ENCODE peak calls at places on chromosomes 6 and 20, in nine cellular contexts. Q is HCT116, P is SK-N-MC, D is neural progenitor cell, L is SK-N-SH, I is HepG2, T is GM12878, C is IMR-90, H is MM.1S. Z is an unnamed sample.

GRCh38 chr6:31634131-31634530 is 13.6 kb downstream of the PRRC2A start:
- DNase-seq in D (no peak), T (no peak), C (peak), L (no peak), P (no peak), I (no peak), H (no peak), Q (no peak), Z (no peak)

GRCh38 chr20:11274137-11274536 is 600.3 kb upstream of the JAG1 start:
- DNase-seq in L (peak), C (peak), Q (peak), D (peak), I (peak), T (no peak), H (peak), P (peak), Z (peak)

GRCh38 chr20:44706371-44707258 is 8.6 kb upstream of the CCN5 start:
- DNase-seq in C (peak), Q (no peak), T (no peak), H (no peak), P (no peak), L (no peak), I (no peak), D (no peak), Z (peak)

GRCh38 chr6:160104821-160105517 is 16.6 kb upstream of the SLC22A1 start:
- DNase-seq in C (no peak), I (no peak), D (no peak), L (no peak), P (no peak), H (no peak), T (no peak), Q (no peak), Z (no peak)

GRCh38 chr20:57661201-57662027 is 41.2 kb upstream of the ZBP1 start:
- DNase-seq in L (peak), T (no peak), H (no peak), Q (no peak), C (no peak), D (no peak), I (no peak), P (no peak), Z (no peak)

GRCh38 chr6:129871220-129871619 is 10.1 kb upstream of the TMEM244 start:
- DNase-seq in P (no peak), H (no peak), Q (no peak), T (no peak), D (no peak), L (no peak), C (no peak), I (no peak), Z (peak)

GRCh38 chr6:128659878-128660622 is 139.7 kb upstream of the PTPRK start:
- DNase-seq in P (no peak), Q (no peak), C (no peak), H (no peak), D (no peak), L (no peak), I (no peak), T (no peak), Z (peak)

GRCh38 chr20:5835870-5836269 is 85.7 kb downstream of the SHLD1 start:
- DNase-seq in P (no peak), C (peak), L (no peak), Q (no peak), T (no peak), H (no peak), D (no peak), I (no peak), Z (peak)

GRCh38 chr6:30882764-30883475 is 1.4 kb upstream of the DDR1 start:
- DNase-seq in P (no peak), D (peak), C (no peak), I (no peak), H (no peak), L (peak), T (peak), Q (peak), Z (no peak)

GRCh38 chr6:30881987-30882763 is 2.1 kb upstream of the DDR1 start:
- DNase-seq in T (no peak), D (peak), Q (no peak), L (peak), I (no peak), H (no peak), P (no peak), C (peak), Z (peak)

GRCh38 chr6:37068523-37069270 is 63.2 kb downstream of the FGD2 start:
- DNase-seq in H (no peak), Q (no peak), C (no peak), L (no peak), I (no peak), D (no peak), T (no peak), P (no peak), Z (no peak)

GRCh38 chr6:45454008-45454911 is 76.5 kb upstream of the SUPT3H start:
- DNase-seq in C (peak), I (no peak), T (no peak), L (no peak), H (no peak), Q (no peak), D (no peak), P (no peak), Z (peak)

GRCh38 chr6:3876131-3876530 is 27.0 kb downstream of the FAM50B start:
- DNase-seq in L (no peak), Q (no peak), P (no peak), H (no peak), C (no peak), D (no peak), I (no peak), T (no peak), Z (no peak)

GRCh38 chr20:10739575-10739974 is 65.8 kb upstream of the JAG1 start:
- DNase-seq in C (no peak), H (no peak), I (no peak), P (no peak), D (no peak), T (no peak), L (no peak), Q (no peak), Z (no peak)

GRCh38 chr20:62832212-62832922 is 15.5 kb downstream of the COL9A3 start:
- DNase-seq in I (no peak), D (no peak), T (peak), P (peak), Q (peak), L (peak), C (no peak), H (peak), Z (peak)

GRCh38 chr6:52483671-52484003 is 63.5 kb downstream of the EFHC1 start:
- DNase-seq in C (no peak), P (no peak), L (no peak), T (no peak), H (no peak), Q (no peak), I (no peak), D (no peak), Z (no peak)

GRCh38 chr20:20003088-20003954 is 13.8 kb upstream of the NAA20 start:
- DNase-seq in H (peak), T (no peak), D (no peak), C (peak), I (no peak), P (no peak), L (no peak), Q (no peak), Z (peak)

GRCh38 chr6:143196525-143197225 is 136.0 kb downstream of the AIG1 start:
- DNase-seq in C (peak), P (no peak), H (no peak), T (no peak), D (peak), L (no peak), Q (no peak), I (no peak), Z (peak)

GRCh38 chr6:107866606-107867301 is 42.6 kb upstream of the SCML4 start:
- DNase-seq in L (peak), I (peak), T (no peak), Q (peak), C (peak), H (peak), P (no peak), D (peak), Z (peak)

GRCh38 chr6:147126618-147127022 is 77.6 kb upstream of the STXBP5 start:
- DNase-seq in C (no peak), I (no peak), D (peak), H (no peak), L (no peak), Q (no peak), T (no peak), P (no peak), Z (no peak)

GRCh38 chr6:151389640-151390275 is 1.6 kb downstream of the ZBTB2 start:
- DNase-seq in D (peak), H (peak), C (peak), T (no peak), L (peak), I (peak), Q (no peak), P (peak), Z (peak)

GRCh38 chr6:37822851-37823682 is 3.5 kb downstream of the ZFAND3 start:
- DNase-seq in I (peak), C (no peak), D (peak), T (no peak), Q (no peak), P (peak), H (no peak), L (no peak), Z (peak)

GRCh38 chr20:47989957-47990356 is 204.7 kb upstream of the SULF2 start:
- DNase-seq in T (no peak), L (peak), I (no peak), D (no peak), Q (no peak), H (no peak), C (no peak), P (no peak), Z (no peak)

GRCh38 chr20:15236812-15237211 is 899.4 kb upstream of the FLRT3 start:
- DNase-seq in T (peak), L (peak), H (peak), P (no peak), Q (peak), C (peak), D (peak), I (peak), Z (peak)

GRCh38 chr6:44034931-44035345 is 92.3 kb downstream of the MRPL14 start:
- DNase-seq in C (no peak), L (no peak), I (no peak), P (no peak), D (no peak), Q (no peak), H (no peak), T (no peak), Z (no peak)

GRCh38 chr6:38453302-38453701 is 186.4 kb downstream of the BTBD9 start:
- DNase-seq in L (no peak), H (no peak), I (no peak), D (no peak), T (no peak), C (no peak), P (no peak), Q (no peak), Z (no peak)

GRCh38 chr20:2688041-2688591 is 4.5 kb upstream of the EBF4 start:
- DNase-seq in H (peak), T (no peak), D (peak), P (peak), C (peak), I (no peak), L (peak), Q (peak), Z (peak)

GRCh38 chr6:115053169-115053860 is 710.5 kb upstream of the HS3ST5 start:
- DNase-seq in D (no peak), L (no peak), P (no peak), H (no peak), Q (no peak), T (no peak), I (no peak), C (no peak), Z (no peak)

GRCh38 chr6:155186052-155186658 is 77.7 kb upstream of the CLDN20 start:
- DNase-seq in P (no peak), H (no peak), T (no peak), I (no peak), Q (no peak), L (no peak), C (peak), D (no peak), Z (no peak)

GRCh38 chr20:10332656-10333421 is 101.2 kb downstream of the MKKS start:
- DNase-seq in P (peak), D (no peak), C (peak), L (no peak), I (no peak), T (no peak), H (no peak), Q (no peak), Z (peak)

GRCh38 chr6:11497881-11498280 is 39.7 kb upstream of the TMEM170B start:
- DNase-seq in P (no peak), L (no peak), D (no peak), H (no peak), Q (no peak), I (no peak), T (no peak), C (no peak), Z (no peak)

GRCh38 chr6:125802943-125803377 is 12.2 kb downstream of the NCOA7 start:
- DNase-seq in D (no peak), L (no peak), P (no peak), I (no peak), T (no peak), C (peak), Q (no peak), H (no peak), Z (peak)

GRCh38 chr6:33114428-33114827 is 38.6 kb downstream of the HLA-DPB1 start:
- DNase-seq in C (no peak), T (peak), L (no peak), H (no peak), Q (no peak), I (no peak), P (no peak), D (no peak), Z (no peak)

GRCh38 chr6:33117826-33118277 is 42.1 kb downstream of the HLA-DPB1 start:
- DNase-seq in D (no peak), H (no peak), C (no peak), P (no peak), T (no peak), Q (no peak), I (no peak), L (no peak), Z (no peak)

GRCh38 chr6:33118525-33119123 is 42.8 kb downstream of the HLA-DPB1 start:
- DNase-seq in C (peak), Q (peak), L (peak), P (peak), T (no peak), I (peak), H (peak), D (peak), Z (peak)

GRCh38 chr6:33116417-33116816 is 40.6 kb downstream of the HLA-DPB1 start:
- DNase-seq in H (no peak), L (no peak), I (no peak), C (no peak), T (no peak), P (no peak), D (peak), Q (no peak), Z (no peak)

GRCh38 chr6:33116881-33117711 is 41.3 kb downstream of the HLA-DPB1 start:
- DNase-seq in H (no peak), L (peak), P (no peak), I (no peak), Q (no peak), T (no peak), D (peak), C (no peak), Z (peak)
- H3K9ac ChIP-seq in H (no peak), L (no peak), P (no peak), I (no peak), Q (no peak), T (no peak), D (no peak), C (no peak), Z (no peak)

GRCh38 chr20:31859266-31859997 is 10.9 kb downstream of the DUSP15 start:
- DNase-seq in L (no peak), P (no peak), H (no peak), Q (no peak), I (no peak), C (no peak), T (no peak), D (no peak), Z (no peak)

GRCh38 chr20:31859998-31860380 is 10.3 kb downstream of the DUSP15 start:
- DNase-seq in C (no peak), T (no peak), H (no peak), I (no peak), Q (no peak), L (no peak), D (no peak), P (no peak), Z (no peak)

GRCh38 chr20:31861346-31862156 is 8.8 kb downstream of the DUSP15 start:
- DNase-seq in I (peak), T (no peak), Q (peak), H (no peak), D (peak), C (peak), P (no peak), L (peak), Z (peak)

GRCh38 chr20:31862157-31862470 is 8.2 kb downstream of the DUSP15 start:
- DNase-seq in D (no peak), H (no peak), L (no peak), P (no peak), C (no peak), Q (no peak), I (no peak), T (no peak), Z (no peak)

DNA sequence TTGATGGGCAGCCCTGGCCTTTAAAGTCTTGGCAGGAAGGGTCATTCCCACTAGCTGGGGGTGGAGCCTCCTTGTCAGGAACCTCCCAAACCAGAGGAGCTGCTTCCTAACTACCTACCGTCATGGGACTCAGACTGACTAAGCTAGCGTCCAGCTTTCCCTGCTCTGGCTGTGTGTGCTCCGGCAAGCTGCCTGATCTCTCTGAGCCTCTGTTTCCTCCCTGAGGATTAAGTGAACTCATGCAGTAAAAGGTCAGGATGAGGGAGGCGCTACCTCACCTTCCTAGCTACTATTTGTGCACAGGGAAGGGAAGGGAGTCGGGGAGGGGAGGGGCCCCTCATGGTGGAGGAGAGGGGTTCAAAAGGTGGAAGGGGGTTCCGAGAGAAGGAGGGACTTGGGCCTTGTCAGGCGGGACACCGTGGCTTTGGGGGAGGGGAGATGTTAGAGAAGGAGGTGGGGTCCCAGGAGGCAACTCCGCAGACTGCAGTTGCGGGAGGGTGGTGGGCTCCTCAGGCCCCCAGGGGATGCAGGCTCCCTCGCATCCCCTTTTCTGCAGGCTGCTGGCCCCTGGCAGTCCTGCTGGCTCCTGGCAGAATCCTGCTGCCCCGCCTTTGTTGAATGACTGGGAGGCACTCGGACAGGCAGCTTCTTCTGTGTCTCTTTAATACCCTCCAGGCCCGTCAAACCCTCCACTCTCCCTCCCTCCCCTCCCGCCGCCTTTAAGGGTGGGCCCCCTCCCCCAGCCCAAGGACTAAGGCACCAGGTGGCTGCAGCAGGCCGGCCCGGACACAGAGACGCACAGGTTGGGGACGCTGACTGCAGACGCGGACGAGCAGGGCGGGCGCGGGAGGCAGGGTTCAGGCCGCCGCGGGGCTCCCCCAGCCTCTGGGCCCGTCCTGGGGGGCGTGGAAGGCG is 9.6 kb downstream of the DUSP15 start:
- DNase-seq in I (no peak), P (no peak), D (peak), T (no peak), L (no peak), H (no peak), C (no peak), Q (no peak), Z (no peak)
- H3K9ac ChIP-seq in I (peak), P (no peak), D (peak), T (no peak), L (peak), H (no peak), C (no peak), Q (peak), Z (no peak)

DNA sequence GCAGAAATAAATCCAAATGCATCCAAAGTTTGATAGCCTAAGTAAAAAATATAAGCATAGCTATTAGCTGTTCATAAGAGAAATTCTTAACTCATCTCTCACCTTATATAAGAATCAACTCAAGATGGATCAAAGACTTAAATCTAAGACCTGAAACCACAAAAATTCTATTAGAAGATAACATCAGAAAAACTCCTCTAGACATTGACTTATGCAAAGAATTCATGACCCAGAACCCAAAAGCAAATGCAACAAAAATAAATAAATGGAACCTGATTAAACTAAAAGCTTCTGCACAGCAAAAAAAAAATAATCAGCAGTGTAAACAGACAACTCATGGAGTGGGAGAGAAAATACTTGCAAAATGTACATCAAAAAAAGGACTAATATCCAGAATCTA is 184.3 kb downstream of the TFAP2A start:
- DNase-seq in D (no peak), H (no peak), Q (no peak), P (no peak), T (no peak), C (no peak), I (no peak), L (no peak), Z (no peak)
- H3K9ac ChIP-seq in D (no peak), H (no peak), Q (no peak), P (no peak), T (no peak), C (no peak), I (no peak), L (no peak), Z (no peak)

GRCh38 chr6:33744001-33744848 is 2.5 kb downstream of the IP6K3 start:
- DNase-seq in L (peak), I (peak), Q (peak), H (peak), C (peak), P (no peak), T (no peak), D (peak), Z (peak)
- H3K9ac ChIP-seq in L (no peak), I (no peak), Q (no peak), H (no peak), C (no peak), P (no peak), T (no peak), D (no peak), Z (no peak)

GRCh38 chr20:45779011-45779915 is 12.4 kb downstream of the WFDC3 start:
- DNase-seq in Q (peak), D (no peak), H (no peak), C (peak), L (no peak), T (no peak), P (no peak), I (no peak), Z (peak)

GRCh38 chr20:45782890-45783289 is 8.8 kb downstream of the WFDC3 start:
- DNase-seq in I (no peak), Q (peak), T (no peak), P (no peak), L (no peak), H (no peak), C (peak), D (no peak), Z (no peak)

GRCh38 chr20:45781391-45781931 is 10.2 kb downstream of the WFDC3 start:
- DNase-seq in L (no peak), I (no peak), C (peak), D (no peak), T (no peak), Q (peak), P (no peak), H (no peak), Z (peak)

GRCh38 chr20:45776931-45777330 is 14.8 kb downstream of the WFDC3 start:
- DNase-seq in D (no peak), C (no peak), Q (no peak), H (no peak), L (no peak), P (no peak), I (no peak), T (no peak), Z (no peak)

DNA sequence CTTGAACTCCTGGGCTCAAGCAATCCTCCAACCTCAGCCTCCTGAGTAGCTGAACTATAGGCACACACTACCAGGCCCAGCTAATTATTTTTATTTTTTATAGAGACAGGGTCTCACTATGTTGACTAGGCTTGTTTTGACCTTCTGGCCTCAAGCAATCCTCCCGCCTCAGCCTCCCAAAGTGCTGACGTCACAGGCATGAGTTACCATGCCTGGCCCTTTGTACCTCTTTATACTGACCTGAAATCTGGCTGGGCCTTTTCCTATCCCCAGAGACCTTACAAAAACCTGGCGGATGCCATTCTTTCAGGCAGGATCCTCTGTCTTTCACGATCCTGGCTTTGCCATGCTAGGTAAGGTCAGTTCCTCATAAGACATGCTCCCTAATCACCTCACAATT is 11.5 kb downstream of the WFDC3 start:
- DNase-seq in C (no peak), L (no peak), T (no peak), I (no peak), Q (no peak), D (no peak), H (no peak), P (no peak), Z (no peak)
- H3K9ac ChIP-seq in C (peak), L (peak), T (no peak), I (no peak), Q (peak), D (no peak), H (no peak), P (no peak), Z (no peak)

Z was measured in fibroblast of lung.